ENCODE peak calls at places on chromosomes 13 and 19, in nine cellular contexts. Q is A549; M is KBM-7; R is activated CD4-positive, CD25-positive, alpha-beta regulatory T cell; O is central memory CD4-positive, alpha-beta T cell; K is AG08396; H is Right ventricle myocardium superior; X is NCI-H748 treated with DMSO at 0.1 percent for 48 hours; A is T-helper 17 cell. E is an unnamed sample.

GRCh38 chr13:45851171-45851889 is at the start of gene SIAH3:
- DNase-seq in A (no peak), H (no peak), M (no peak), K (no peak), O (peak), Q (peak), X (peak), R (no peak), E (no peak)

GRCh38 chr19:16619456-16619855 is 8.5 kb downstream of the MED26 start:
- DNase-seq in O (no peak), Q (no peak), A (no peak), M (no peak), R (no peak), K (no peak), X (no peak), H (peak), E (peak)

GRCh38 chr13:49219647-49220034 is 497 bp upstream of the MLNR start:
- DNase-seq in K (peak), A (no peak), R (no peak), O (no peak), H (no peak), M (no peak), Q (no peak), X (no peak), E (no peak)

GRCh38 chr13:85230754-85231153 is 568.5 kb downstream of the SLITRK6 start:
- DNase-seq in K (no peak), O (no peak), M (no peak), X (peak), Q (no peak), R (no peak), H (no peak), A (no peak), E (no peak)

GRCh38 chr19:30558793-30559192 is 186.6 kb downstream of the ZNF536 start:
- DNase-seq in Q (no peak), K (no peak), H (no peak), X (no peak), A (no peak), R (no peak), O (no peak), M (no peak), E (no peak)

GRCh38 chr19:1128111-1128510 is 24.3 kb downstream of the GPX4 start:
- DNase-seq in M (no peak), K (no peak), H (no peak), X (no peak), Q (no peak), R (no peak), A (no peak), O (no peak), E (no peak)

GRCh38 chr19:48806818-48807589 is 3.8 kb downstream of the BCAT2 start:
- DNase-seq in A (peak), Q (peak), M (no peak), R (no peak), O (no peak), X (no peak), K (peak), H (no peak), E (no peak)

GRCh38 chr19:30144242-30144758 is 202.3 kb downstream of the URI1 start:
- DNase-seq in M (no peak), H (no peak), R (no peak), K (no peak), X (peak), A (no peak), Q (no peak), O (no peak), E (no peak)

GRCh38 chr13:38564751-38565150 is 122.1 kb upstream of the FREM2 start:
- DNase-seq in A (no peak), O (no peak), Q (no peak), R (no peak), M (no peak), X (no peak), H (no peak), K (no peak), E (no peak)

GRCh38 chr19:19256072-19256969 is 16.8 kb downstream of the TM6SF2 start:
- DNase-seq in X (peak), A (no peak), R (no peak), M (peak), K (no peak), H (no peak), O (no peak), Q (peak), E (no peak)

GRCh38 chr19:11379857-11380350 is 4.2 kb downstream of the EPOR start:
- DNase-seq in R (no peak), M (no peak), X (no peak), A (no peak), H (no peak), K (no peak), Q (no peak), O (no peak), E (no peak)

GRCh38 chr13:85930108-85930507 is 130.9 kb upstream of the SLITRK6 start:
- DNase-seq in X (no peak), H (no peak), R (no peak), K (no peak), A (no peak), Q (no peak), M (no peak), O (no peak), E (no peak)

GRCh38 chr19:37955986-37956385 is 49.0 kb downstream of the SIPA1L3 start:
- DNase-seq in A (no peak), K (no peak), X (peak), M (no peak), O (no peak), Q (no peak), H (no peak), R (no peak), E (no peak)

GRCh38 chr19:12202250-12202649 is 39.4 kb downstream of the ZNF136 start:
- DNase-seq in K (no peak), Q (no peak), R (peak), X (peak), M (peak), O (peak), H (peak), A (peak), E (peak)

GRCh38 chr13:48595330-48596127 is 58.2 kb upstream of the CYSLTR2 start:
- DNase-seq in X (no peak), A (peak), M (peak), Q (peak), R (peak), H (peak), O (peak), K (peak), E (peak)

GRCh38 chr19:56736571-56736970 is 65.0 kb upstream of the ZNF835 start:
- DNase-seq in R (no peak), O (no peak), H (no peak), A (no peak), X (no peak), K (no peak), Q (no peak), M (no peak), E (no peak)

GRCh38 chr19:39413269-39413902 is 917 bp downstream of the PLEKHG2 start:
- DNase-seq in A (peak), O (no peak), Q (peak), X (peak), K (peak), M (no peak), R (no peak), H (peak), E (no peak)

GRCh38 chr19:40671404-40671803 is 19.0 kb downstream of the NUMBL start:
- DNase-seq in X (no peak), R (no peak), K (no peak), A (no peak), Q (no peak), O (no peak), M (no peak), H (peak), E (no peak)

GRCh38 chr19:33464010-33464732 is 57.4 kb downstream of the PEPD start:
- DNase-seq in Q (no peak), A (no peak), R (no peak), X (no peak), O (no peak), K (no peak), H (no peak), M (no peak), E (no peak)

GRCh38 chr19:33134571-33135041 is 2.7 kb downstream of the WDR88 start:
- DNase-seq in M (no peak), O (peak), R (peak), X (peak), Q (no peak), H (no peak), K (no peak), A (no peak), E (no peak)

GRCh38 chr13:46648166-46648607 is 95.2 kb downstream of the LRCH1 start:
- DNase-seq in A (no peak), O (no peak), M (no peak), R (peak), K (no peak), X (peak), H (no peak), Q (peak), E (peak)

GRCh38 chr19:51460164-51460992 is 2.1 kb upstream of the SIGLEC8 start:
- DNase-seq in R (no peak), O (no peak), A (no peak), H (no peak), Q (peak), X (no peak), K (no peak), M (peak), E (no peak)

GRCh38 chr13:106274551-106275208 is 260.8 kb downstream of the EFNB2 start:
- DNase-seq in H (no peak), Q (no peak), O (no peak), A (no peak), X (no peak), R (no peak), K (no peak), M (no peak), E (no peak)

GRCh38 chr13:73767747-73768315 is 366.4 kb downstream of the KLF12 start:
- DNase-seq in X (no peak), Q (peak), H (no peak), R (peak), O (peak), K (peak), A (no peak), M (no peak), E (no peak)

GRCh38 chr19:12778020-12778904 is 2.9 kb upstream of the HOOK2 start:
- DNase-seq in M (peak), H (peak), X (no peak), R (no peak), O (peak), Q (peak), A (peak), K (peak), E (peak)

GRCh38 chr19:41861098-41861768 is 1.2 kb downstream of the RPS19 start:
- DNase-seq in A (no peak), H (peak), X (no peak), K (no peak), O (no peak), M (peak), R (no peak), Q (no peak), E (no peak)

E was measured in immature natural killer cell.